ENCODE peak calls at places on chromosomes 1 and 21, in ten cellular contexts. J is cardiac fibroblast; Q is Calu3; H is ovary; N is uterus; U is choroid plexus epithelial cell; Z is CD8-positive, alpha-beta T cell; D is body of pancreas; V is B cell; S is bronchial epithelial cell. E is an unnamed sample.

GRCh38 chr1:171913385-171913784 is 72.1 kb downstream of the DNM3 start:
- DNase-seq in J (peak), Q (peak), H (no peak), N (no peak), U (no peak), Z (no peak), D (peak), V (no peak), S (peak), E (peak)

GRCh38 chr1:115134231-115134630 is 44.9 kb upstream of the TSPAN2 start:
- DNase-seq in J (no peak), Q (no peak), H (no peak), N (no peak), U (no peak), Z (no peak), D (no peak), V (no peak), S (no peak), E (no peak)

GRCh38 chr1:164637461-164638375 is 78.7 kb downstream of the PBX1 start:
- DNase-seq in J (peak), Q (no peak), H (no peak), N (no peak), U (peak), Z (no peak), D (peak), V (no peak), S (peak), E (no peak)

GRCh38 chr1:163361123-163361934 is 39.6 kb downstream of the NUF2 start:
- DNase-seq in J (peak), Q (peak), H (no peak), N (no peak), U (peak), Z (no peak), D (no peak), V (peak), S (peak), E (no peak)

GRCh38 chr21:35697321-35697808 is 363.0 kb downstream of the SETD4 start:
- DNase-seq in J (peak), Q (peak), H (peak), N (peak), U (peak), Z (peak), D (peak), V (no peak), S (peak), E (peak)

GRCh38 chr1:19651141-19651737 is 7.1 kb downstream of the NBL1 start:
- DNase-seq in J (peak), Q (no peak), H (peak), N (peak), U (peak), Z (peak), D (peak), V (peak), S (no peak), E (peak)

GRCh38 chr1:37394574-37395464 is 79.6 kb upstream of the ZC3H12A start:
- DNase-seq in J (no peak), Q (no peak), H (no peak), N (no peak), U (no peak), Z (no peak), D (no peak), V (no peak), S (no peak), E (no peak)

GRCh38 chr21:45175326-45176085 is 101.1 kb downstream of the ADARB1 start:
- DNase-seq in J (no peak), Q (no peak), H (no peak), N (no peak), U (no peak), Z (no peak), D (no peak), V (no peak), S (no peak), E (no peak)

GRCh38 chr21:38909929-38910328 is 104.2 kb downstream of the ETS2 start:
- DNase-seq in J (no peak), Q (no peak), H (no peak), N (no peak), U (no peak), Z (no peak), D (no peak), V (no peak), S (no peak), E (no peak)

GRCh38 chr1:56931686-56932085 is 34.1 kb downstream of the C8B start:
- DNase-seq in J (no peak), Q (no peak), H (no peak), N (no peak), U (no peak), Z (no peak), D (no peak), V (no peak), S (no peak), E (no peak)

GRCh38 chr1:239560921-239561320 is 174.6 kb downstream of the CHRM3 start:
- DNase-seq in J (no peak), Q (no peak), H (no peak), N (no peak), U (no peak), Z (no peak), D (no peak), V (no peak), S (no peak), E (no peak)

GRCh38 chr1:231419147-231419546 is 2.9 kb downstream of the EGLN1 start:
- DNase-seq in J (no peak), Q (no peak), H (no peak), N (no peak), U (no peak), Z (no peak), D (no peak), V (no peak), S (no peak), E (no peak)

GRCh38 chr1:192967901-192968300 is 91.3 kb downstream of the UCHL5 start:
- DNase-seq in J (no peak), Q (no peak), H (no peak), N (no peak), U (no peak), Z (no peak), D (no peak), V (no peak), S (peak), E (no peak)

GRCh38 chr21:46295177-46295711 is 9.1 kb downstream of the YBEY start:
- DNase-seq in J (peak), Q (no peak), H (no peak), N (no peak), U (peak), Z (no peak), D (no peak), V (no peak), S (no peak), E (no peak)

GRCh38 chr1:110707257-110707656 is 32.5 kb upstream of the KCNA3 start:
- DNase-seq in J (no peak), Q (no peak), H (no peak), N (no peak), U (no peak), Z (no peak), D (no peak), V (no peak), S (no peak), E (no peak)

GRCh38 chr1:98344726-98345125 is 316.8 kb upstream of the SNX7 start:
- DNase-seq in J (no peak), Q (no peak), H (no peak), N (no peak), U (no peak), Z (no peak), D (no peak), V (no peak), S (no peak), E (no peak)

GRCh38 chr1:218330043-218330623 is 15.0 kb upstream of the TGFB2 start:
- DNase-seq in J (peak), Q (no peak), H (no peak), N (no peak), U (peak), Z (no peak), D (no peak), V (peak), S (peak), E (no peak)

GRCh38 chr21:42242611-42243010 is 23.7 kb downstream of the ABCG1 start:
- DNase-seq in J (no peak), Q (no peak), H (no peak), N (no peak), U (no peak), Z (no peak), D (no peak), V (peak), S (no peak), E (peak)

GRCh38 chr1:102742426-102742825 is 365.9 kb downstream of the COL11A1 start:
- DNase-seq in J (no peak), Q (no peak), H (no peak), N (no peak), U (peak), Z (no peak), D (no peak), V (no peak), S (peak), E (no peak)

GRCh38 chr1:15983275-15983674 is 7.4 kb upstream of the ZBTB17 start:
- DNase-seq in J (no peak), Q (no peak), H (no peak), N (no peak), U (no peak), Z (no peak), D (no peak), V (no peak), S (no peak), E (no peak)

GRCh38 chr1:46134660-46135331 is 2.4 kb upstream of the PIK3R3 start:
- DNase-seq in J (peak), Q (peak), H (no peak), N (no peak), U (peak), Z (no peak), D (no peak), V (no peak), S (peak), E (peak)

GRCh38 chr1:225846331-225847310 is 35.6 kb downstream of the TMEM63A start:
- DNase-seq in J (no peak), Q (no peak), H (no peak), N (no peak), U (no peak), Z (no peak), D (peak), V (no peak), S (no peak), E (no peak)

GRCh38 chr1:44592208-44593145 is 81.8 kb downstream of the TMEM53 start:
- DNase-seq in J (no peak), Q (no peak), H (no peak), N (no peak), U (no peak), Z (no peak), D (no peak), V (no peak), S (no peak), E (no peak)

GRCh38 chr1:42962641-42963377 is 4.1 kb upstream of the SLC2A1 start:
- DNase-seq in J (no peak), Q (no peak), H (no peak), N (peak), U (no peak), Z (no peak), D (no peak), V (no peak), S (peak), E (peak)

GRCh38 chr1:151512326-151512725 is 1.1 kb downstream of the CGN start:
- DNase-seq in J (no peak), Q (no peak), H (no peak), N (no peak), U (no peak), Z (no peak), D (no peak), V (no peak), S (peak), E (no peak)

GRCh38 chr1:206513312-206514111 is 6.2 kb downstream of the RASSF5 start:
- DNase-seq in J (peak), Q (peak), H (peak), N (peak), U (peak), Z (no peak), D (peak), V (no peak), S (peak), E (no peak)

GRCh38 chr1:211632808-211633522 is 42.5 kb downstream of the NEK2 start:
- DNase-seq in J (peak), Q (no peak), H (peak), N (no peak), U (peak), Z (no peak), D (peak), V (no peak), S (peak), E (peak)

GRCh38 chr1:117929340-117930172 is at the start of the genes GDAP2 and WDR3:
- DNase-seq in J (peak), Q (peak), H (peak), N (peak), U (peak), Z (peak), D (peak), V (peak), S (peak), E (peak)

GRCh38 chr1:94025383-94026340 is 95.3 kb downstream of the ABCA4 start:
- DNase-seq in J (peak), Q (peak), H (peak), N (no peak), U (peak), Z (no peak), D (peak), V (peak), S (peak), E (peak)

GRCh38 chr1:46557403-46557802 is 6.0 kb upstream of the KNCN start:
- DNase-seq in J (no peak), Q (no peak), H (no peak), N (no peak), U (no peak), Z (no peak), D (no peak), V (no peak), S (peak), E (no peak)

GRCh38 chr1:160859166-160859565 is 3.5 kb downstream of the CD244 start:
- DNase-seq in J (no peak), Q (no peak), H (no peak), N (no peak), U (no peak), Z (no peak), D (no peak), V (no peak), S (no peak), E (no peak)

GRCh38 chr21:34986561-34987533 is 62.3 kb downstream of the RUNX1 start:
- DNase-seq in J (peak), Q (peak), H (no peak), N (peak), U (peak), Z (peak), D (peak), V (peak), S (no peak), E (no peak)

GRCh38 chr1:14304381-14304865 is 294.1 kb upstream of the KAZN start:
- DNase-seq in J (peak), Q (no peak), H (no peak), N (no peak), U (peak), Z (no peak), D (no peak), V (no peak), S (no peak), E (peak)

GRCh38 chr1:112359961-112360767 is 35.9 kb upstream of the CTTNBP2NL start:
- DNase-seq in J (peak), Q (peak), H (peak), N (peak), U (peak), Z (no peak), D (peak), V (no peak), S (peak), E (peak)

GRCh38 chr1:81844477-81844876 is 43.7 kb downstream of the ADGRL2 start:
- DNase-seq in J (no peak), Q (no peak), H (no peak), N (no peak), U (no peak), Z (no peak), D (no peak), V (no peak), S (no peak), E (no peak)

GRCh38 chr1:179447489-179447888 is 81.7 kb downstream of the AXDND1 start:
- DNase-seq in J (no peak), Q (peak), H (no peak), N (no peak), U (peak), Z (no peak), D (no peak), V (peak), S (peak), E (no peak)

DNA sequence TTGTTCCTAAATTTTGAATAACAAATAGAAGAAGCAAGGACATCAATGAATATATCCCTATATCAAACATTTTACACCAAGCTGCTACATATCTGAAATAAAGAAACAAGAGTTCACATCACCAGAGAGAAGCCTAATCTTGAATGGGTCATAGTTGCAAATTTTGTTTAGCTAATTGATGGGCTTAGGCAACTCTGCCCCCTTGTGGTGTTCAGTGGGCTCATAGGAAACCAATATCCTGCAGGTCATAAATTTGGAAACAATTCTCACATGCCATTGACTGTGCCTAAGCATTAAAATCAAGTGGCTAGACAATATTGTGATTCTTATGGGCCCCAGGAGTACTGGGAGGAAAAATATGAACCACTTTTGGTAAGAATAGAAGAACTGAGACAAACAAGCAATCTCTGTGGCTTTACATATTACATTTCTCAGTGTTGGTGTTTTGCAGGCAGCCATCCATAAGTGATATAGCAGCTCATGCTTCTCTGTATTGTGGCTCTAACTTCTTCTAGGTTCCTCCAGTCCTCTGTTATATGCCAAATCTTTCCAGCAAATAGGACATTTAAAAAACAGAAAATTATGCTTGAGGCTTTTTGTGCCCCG is 1262.8 kb upstream of the PRMT6 start:
- DNase-seq in J (peak), Q (peak), H (peak), N (no peak), U (peak), Z (no peak), D (peak), V (peak), S (peak), E (peak)
- TF ChIP-seq CTCF in J (peak), Q (no peak), H (peak), N (no peak), U (peak), Z (no peak), D (peak), V (peak), S (peak), E (peak)

GRCh38 chr1:108590436-108590835 is 30.5 kb downstream of the EEIG2 start:
- DNase-seq in J (peak), Q (no peak), H (no peak), N (peak), U (peak), Z (no peak), D (no peak), V (no peak), S (no peak), E (no peak)

GRCh38 chr1:108590947-108591346 is 31.0 kb downstream of the EEIG2 start:
- DNase-seq in J (peak), Q (no peak), H (no peak), N (no peak), U (peak), Z (no peak), D (no peak), V (peak), S (peak), E (no peak)

GRCh38 chr1:108591471-108591870 is 31.6 kb downstream of the EEIG2 start:
- DNase-seq in J (no peak), Q (no peak), H (no peak), N (peak), U (no peak), Z (no peak), D (no peak), V (no peak), S (no peak), E (no peak)

GRCh38 chr1:108593448-108593847 is 33.5 kb downstream of the EEIG2 start:
- DNase-seq in J (no peak), Q (no peak), H (no peak), N (no peak), U (no peak), Z (no peak), D (no peak), V (no peak), S (no peak), E (no peak)

DNA sequence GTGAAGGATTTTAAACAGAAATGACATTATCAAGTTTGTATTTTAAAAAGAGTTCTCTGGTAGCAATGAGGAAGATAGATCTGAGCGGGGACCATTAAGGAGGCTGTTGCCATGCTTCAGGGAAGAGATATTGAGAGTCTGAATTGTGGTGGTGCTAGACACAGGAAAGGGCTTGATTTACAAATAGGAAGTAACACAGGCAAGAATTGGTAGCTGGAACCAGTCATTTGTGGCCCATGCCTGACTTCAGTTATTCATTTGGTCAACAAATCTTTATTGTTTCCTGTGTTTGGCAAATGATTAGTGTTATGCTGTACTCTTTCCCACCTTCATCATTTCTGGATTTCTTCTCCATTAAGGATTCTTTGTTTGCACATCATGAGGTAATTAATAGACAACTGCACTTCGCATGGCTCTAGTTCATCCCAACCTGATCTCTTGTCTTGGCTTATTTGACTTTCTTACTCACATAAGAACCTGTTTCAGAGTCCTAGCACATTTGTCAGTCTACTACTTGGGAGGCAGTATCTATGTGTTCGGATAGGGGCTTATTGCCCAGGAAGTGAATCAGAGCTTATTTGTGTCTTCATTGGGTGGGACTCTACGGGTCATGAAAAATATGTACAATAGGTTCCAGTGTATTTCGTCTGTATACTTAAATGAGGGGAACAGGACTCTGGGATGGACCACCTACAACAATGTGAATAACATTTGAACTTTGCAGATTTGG is 32.3 kb downstream of the EEIG2 start:
- DNase-seq in J (peak), Q (no peak), H (no peak), N (no peak), U (peak), Z (no peak), D (no peak), V (peak), S (no peak), E (no peak)
- TF ChIP-seq CTCF in J (no peak), Q (no peak), H (no peak), N (no peak), U (no peak), Z (no peak), D (no peak), V (no peak), S (no peak), E (no peak)

GRCh38 chr1:25586181-25586588 is 30.4 kb upstream of the MAN1C1 start:
- DNase-seq in J (no peak), Q (no peak), H (no peak), N (no peak), U (no peak), Z (no peak), D (no peak), V (no peak), S (no peak), E (no peak)

GRCh38 chr1:25594971-25595370 is 21.6 kb upstream of the MAN1C1 start:
- DNase-seq in J (no peak), Q (no peak), H (no peak), N (no peak), U (no peak), Z (no peak), D (no peak), V (no peak), S (no peak), E (no peak)

GRCh38 chr1:25587290-25587689 is 29.3 kb upstream of the MAN1C1 start:
- DNase-seq in J (no peak), Q (no peak), H (no peak), N (no peak), U (no peak), Z (no peak), D (no peak), V (no peak), S (no peak), E (no peak)

DNA sequence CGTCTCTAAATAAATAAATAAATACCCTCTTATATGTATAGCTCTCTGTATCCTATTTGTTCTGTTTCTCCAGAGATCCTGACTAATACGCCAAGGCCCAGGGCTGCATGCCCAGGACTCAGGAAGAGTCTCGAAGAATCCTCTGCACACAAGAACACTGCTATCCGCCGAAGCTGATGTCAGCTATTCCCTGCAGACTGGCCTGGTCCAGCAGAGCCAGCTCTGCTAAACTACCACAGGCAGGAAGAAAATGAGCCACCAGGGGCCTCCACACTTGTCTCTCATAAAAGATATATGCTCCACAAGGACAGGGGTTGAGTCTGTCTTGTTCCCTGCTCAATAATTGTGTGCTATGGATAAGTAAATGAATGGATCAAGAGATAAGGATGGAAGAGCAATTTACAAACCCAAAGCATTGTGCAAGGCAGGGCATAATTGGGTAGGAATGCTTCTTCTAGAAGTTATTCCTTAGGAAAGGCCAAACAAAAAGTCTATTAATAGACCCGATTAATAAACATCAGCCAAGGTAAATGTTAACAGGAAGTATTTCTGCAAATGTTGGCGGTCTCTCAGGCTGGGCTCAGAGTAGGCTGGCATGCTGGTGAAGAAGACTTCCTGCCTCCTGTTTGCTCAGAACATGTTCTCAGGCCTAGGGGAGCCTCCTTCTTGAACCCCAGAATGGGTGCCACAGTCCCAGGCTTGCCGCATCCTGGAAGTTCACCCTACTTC is 26.3 kb upstream of the MAN1C1 start:
- DNase-seq in J (peak), Q (no peak), H (no peak), N (no peak), U (peak), Z (no peak), D (peak), V (no peak), S (no peak), E (no peak)
- TF ChIP-seq CTCF in J (peak), Q (no peak), H (no peak), N (no peak), U (peak), Z (no peak), D (no peak), V (no peak), S (no peak), E (no peak)

GRCh38 chr1:235843458-235843857 is 23.2 kb downstream of the LYST start:
- DNase-seq in J (peak), Q (peak), H (no peak), N (no peak), U (peak), Z (no peak), D (no peak), V (peak), S (peak), E (no peak)
- TF ChIP-seq CTCF in J (peak), Q (peak), H (no peak), N (peak), U (peak), Z (peak), D (peak), V (peak), S (peak), E (no peak)

E was measured in thyroid gland.